ENCODE peak calls at places on chromosome 9, in seven cellular contexts. J is AG10803, E is astrocyte of the cerebellum, O is PC-3, W is H1, X is heart left ventricle, R is fibroblast of the aortic adventitia. Q is an unnamed sample.

GRCh38 chr9:115099891-115100290 is 18.1 kb downstream of the TNC start:
- DNase-seq in R (no peak), W (no peak), X (no peak), O (no peak), E (no peak), J (peak), Q (no peak)

GRCh38 chr9:87435189-87435880 is 62.3 kb upstream of the DAPK1 start:
- DNase-seq in X (no peak), J (no peak), O (no peak), R (no peak), E (no peak), W (no peak), Q (no peak)

GRCh38 chr9:36791204-36791948 is 218.7 kb downstream of the MELK start:
- DNase-seq in W (no peak), O (peak), E (no peak), J (no peak), R (no peak), X (no peak), Q (no peak)

GRCh38 chr9:136882109-136882946 is 4.0 kb upstream of the TRAF2 start:
- DNase-seq in R (peak), X (peak), O (peak), E (no peak), W (no peak), J (peak), Q (peak)

GRCh38 chr9:138015021-138015829 is 137.6 kb downstream of the CACNA1B start:
- DNase-seq in J (no peak), R (no peak), X (no peak), E (no peak), O (no peak), W (no peak), Q (no peak)

GRCh38 chr9:38012767-38013450 is 56.1 kb downstream of the SHB start:
- DNase-seq in R (no peak), J (no peak), W (no peak), X (no peak), O (no peak), E (no peak), Q (no peak)

GRCh38 chr9:69546265-69546664 is 125.9 kb downstream of the APBA1 start:
- DNase-seq in W (no peak), J (peak), R (no peak), O (no peak), X (no peak), E (no peak), Q (peak)

GRCh38 chr9:129275626-129276247 is 97.7 kb upstream of the IER5L start:
- DNase-seq in J (peak), O (peak), R (no peak), W (no peak), X (no peak), E (no peak), Q (no peak)

GRCh38 chr9:89448381-89448780 is 49.5 kb downstream of the SEMA4D start:
- DNase-seq in J (no peak), W (no peak), O (no peak), R (no peak), X (no peak), E (no peak), Q (no peak)

GRCh38 chr9:17905356-17906203 is 326.7 kb downstream of the SH3GL2 start:
- DNase-seq in O (no peak), X (no peak), J (no peak), W (no peak), E (no peak), R (no peak), Q (no peak)

GRCh38 chr9:125476645-125477044 is 215.0 kb downstream of the GAPVD1 start:
- DNase-seq in X (no peak), E (no peak), W (no peak), O (no peak), J (no peak), R (no peak), Q (no peak)

GRCh38 chr9:99531313-99531712 is 290.4 kb upstream of the NR4A3 start:
- DNase-seq in R (no peak), J (no peak), O (no peak), E (no peak), X (no peak), W (no peak), Q (no peak)

GRCh38 chr9:87643778-87644570 is 81.9 kb upstream of the CTSL start:
- DNase-seq in E (no peak), O (no peak), W (no peak), X (no peak), R (no peak), J (no peak), Q (no peak)

GRCh38 chr9:93258818-93259489 is 75.0 kb downstream of the WNK2 start:
- DNase-seq in W (peak), R (no peak), O (no peak), E (no peak), J (no peak), X (no peak), Q (no peak)

GRCh38 chr9:36136277-36136893 is at the start of gene GLIPR2:
- DNase-seq in J (peak), W (no peak), R (peak), E (no peak), O (peak), X (peak), Q (peak)

GRCh38 chr9:114968710-114969109 is 38.3 kb upstream of the TNFSF8 start:
- DNase-seq in E (peak), O (peak), W (no peak), R (peak), J (peak), X (no peak), Q (peak)

GRCh38 chr9:94927048-94927761 is 200.7 kb downstream of the AOPEP start:
- DNase-seq in X (no peak), R (no peak), W (no peak), J (no peak), E (no peak), O (no peak), Q (no peak)

GRCh38 chr9:90961375-90961774 is 159.8 kb downstream of the SYK start:
- DNase-seq in W (no peak), X (peak), J (peak), O (peak), E (no peak), R (peak), Q (peak)

GRCh38 chr9:121744002-121744686 is 92.7 kb downstream of the DAB2IP start:
- DNase-seq in J (peak), O (peak), W (no peak), E (no peak), R (peak), X (peak), Q (peak)
- H3K4me3 ChIP-seq in J (peak), O (peak), W (no peak), E (peak), R (peak), X (peak), Q (peak)

GRCh38 chr9:112705773-112706427 is 12.0 kb downstream of the INIP start:
- DNase-seq in W (no peak), O (peak), E (peak), R (peak), J (peak), X (no peak), Q (peak)
- TF ChIP-seq CTCF in W (peak), O (peak), E (peak), R (peak), J (peak), X (no peak), Q (peak)

GRCh38 chr9:109416135-109416706 is 81.9 kb downstream of the PTPN3 start:
- DNase-seq in W (no peak), R (no peak), X (no peak), O (no peak), E (no peak), J (no peak), Q (no peak)
- H3K4me3 ChIP-seq in W (no peak), R (no peak), X (no peak), O (no peak), E (no peak), J (no peak), Q (no peak)

GRCh38 chr9:14071484-14071883 is 242.5 kb downstream of the NFIB start:
- DNase-seq in J (no peak), O (no peak), R (no peak), X (no peak), W (no peak), E (no peak), Q (no peak)

GRCh38 chr9:14072850-14073249 is 241.1 kb downstream of the NFIB start:
- DNase-seq in E (no peak), X (no peak), O (no peak), R (no peak), W (no peak), J (no peak), Q (no peak)

GRCh38 chr9:14066032-14066431 is 247.9 kb downstream of the NFIB start:
- DNase-seq in J (no peak), R (no peak), E (no peak), X (no peak), O (no peak), W (no peak), Q (no peak)

GRCh38 chr9:14066815-14067214 is 247.1 kb downstream of the NFIB start:
- DNase-seq in R (no peak), O (peak), J (no peak), X (no peak), E (no peak), W (no peak), Q (no peak)

DNA sequence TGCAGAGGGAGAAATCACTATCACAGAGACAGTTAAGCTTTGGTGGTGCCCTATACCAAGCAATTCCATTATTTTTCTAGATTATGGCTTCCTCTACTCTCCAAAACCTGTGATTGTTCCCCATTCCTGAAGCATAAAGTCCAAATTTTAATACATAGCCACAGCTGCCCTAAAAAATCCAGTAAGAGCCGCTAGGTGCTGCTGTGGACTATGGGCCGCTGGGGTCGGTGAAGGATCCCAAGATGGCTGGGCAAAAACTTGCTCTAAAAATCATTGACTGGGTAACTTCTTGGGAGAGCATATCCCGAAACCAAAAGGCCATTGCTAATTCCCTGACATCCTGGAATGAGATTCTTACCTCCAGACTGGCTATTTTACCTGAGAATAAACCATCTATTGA is 245.3 kb downstream of the NFIB start:
- DNase-seq in R (no peak), W (no peak), J (no peak), E (no peak), X (no peak), O (no peak), Q (no peak)
- TF ChIP-seq CTCF in R (no peak), W (no peak), J (no peak), E (no peak), X (no peak), O (no peak), Q (no peak)

GRCh38 chr9:86340356-86341006 is 13.7 kb downstream of the TUT7 start:
- DNase-seq in R (no peak), E (no peak), W (no peak), X (no peak), J (no peak), O (no peak), Q (peak)

GRCh38 chr9:86341007-86341491 is 13.2 kb downstream of the TUT7 start:
- DNase-seq in W (no peak), J (peak), E (no peak), O (peak), X (no peak), R (no peak), Q (no peak)

GRCh38 chr9:86333651-86334050 is 20.6 kb downstream of the TUT7 start:
- DNase-seq in J (no peak), E (no peak), O (no peak), R (no peak), X (no peak), W (no peak), Q (no peak)

GRCh38 chr9:86336058-86336457 is 18.2 kb downstream of the TUT7 start:
- DNase-seq in O (no peak), X (no peak), W (no peak), E (no peak), R (no peak), J (no peak), Q (no peak)

GRCh38 chr9:86337469-86338107 is 16.6 kb downstream of the TUT7 start:
- DNase-seq in X (no peak), R (no peak), J (no peak), W (no peak), O (no peak), E (no peak), Q (no peak)
- H3K4me3 ChIP-seq in X (no peak), R (no peak), J (no peak), W (no peak), O (no peak), E (no peak), Q (no peak)

DNA sequence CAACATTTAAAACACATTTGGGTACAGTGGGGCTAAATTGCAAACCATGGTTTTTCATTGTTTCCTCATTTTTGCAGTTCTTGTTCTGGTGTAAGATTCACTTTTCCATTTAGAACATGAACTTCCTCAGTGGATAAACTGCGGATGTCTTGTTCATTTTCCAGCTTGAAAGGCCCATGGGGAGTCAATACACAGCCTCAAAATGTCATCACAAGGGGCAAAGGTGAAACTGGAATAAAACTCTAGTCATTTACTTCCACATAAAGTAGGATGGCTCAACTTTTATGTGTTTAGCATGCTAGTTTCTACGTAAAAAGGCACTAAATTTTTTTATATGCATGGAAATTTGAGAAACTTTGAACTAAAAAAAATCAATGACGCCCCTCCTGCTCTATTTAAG is 718.8 kb downstream of the TLR4 start:
- DNase-seq in O (no peak), R (no peak), E (no peak), J (no peak), X (no peak), W (no peak), Q (no peak)
- TF ChIP-seq CTCF in O (no peak), R (no peak), E (no peak), J (no peak), X (no peak), W (no peak), Q (no peak)

GRCh38 chr9:77945798-77946197 is 85.8 kb downstream of the GNAQ start:
- DNase-seq in J (peak), E (no peak), R (peak), X (no peak), W (no peak), O (no peak), Q (peak)
- H3K4me3 ChIP-seq in J (no peak), E (no peak), R (no peak), X (no peak), W (no peak), O (no peak), Q (no peak)

GRCh38 chr9:73131376-73131775 is 20.3 kb upstream of the ANXA1 start:
- DNase-seq in E (no peak), X (no peak), R (no peak), W (no peak), J (no peak), O (no peak), Q (no peak)
- TF ChIP-seq CTCF in E (no peak), X (no peak), R (no peak), W (no peak), J (no peak), O (no peak), Q (no peak)

GRCh38 chr9:31390352-31391025 is 994.0 kb upstream of the ACO1 start:
- DNase-seq in X (no peak), R (no peak), W (no peak), E (no peak), O (no peak), J (no peak), Q (no peak)
- H3K4me3 ChIP-seq in X (no peak), R (no peak), W (no peak), E (no peak), O (no peak), J (no peak), Q (no peak)

Q was measured in cardiac fibroblast.